ENCODE peak calls at places on chromosome 11, in five cellular contexts. K is fibroblast of mammary gland; B is sigmoid colon; A is uterus; M is CD8-positive, alpha-beta T cell. E is an unnamed sample.

GRCh38 chr11:104095791-104096190 is 59.4 kb downstream of the DDI1 start:
- DNase-seq in A (no peak), M (no peak), B (no peak), K (peak), E (no peak)

GRCh38 chr11:17531818-17532131 is 12.4 kb downstream of the USH1C start:
- DNase-seq in K (peak), M (no peak), A (no peak), B (no peak), E (no peak)

GRCh38 chr11:47136921-47137320 is 39.8 kb downstream of the ARFGAP2 start:
- DNase-seq in B (peak), A (no peak), K (no peak), M (no peak), E (no peak)

GRCh38 chr11:119108151-119108856 is 1.2 kb downstream of the C2CD2L start:
- DNase-seq in K (peak), M (peak), B (no peak), A (no peak), E (no peak)

GRCh38 chr11:45880772-45881570 is 4.5 kb upstream of the MAPK8IP1 start:
- DNase-seq in A (peak), K (no peak), B (peak), M (no peak), E (no peak)

GRCh38 chr11:118241191-118242098 is 10.7 kb downstream of the MPZL3 start:
- DNase-seq in M (peak), K (no peak), A (no peak), B (no peak), E (no peak)

GRCh38 chr11:43987384-43988039 is 45.1 kb downstream of the C11orf96 start:
- DNase-seq in K (peak), B (peak), M (no peak), A (peak), E (peak)

GRCh38 chr11:10452211-10452767 is 2.8 kb upstream of the AMPD3 start:
- DNase-seq in A (no peak), M (peak), B (no peak), K (no peak), E (no peak)

GRCh38 chr11:110082899-110083298 is 10.3 kb upstream of the ZC3H12C start:
- DNase-seq in K (no peak), B (no peak), M (no peak), A (no peak), E (no peak)

GRCh38 chr11:27545035-27545434 is 38.5 kb upstream of the LIN7C start:
- DNase-seq in M (no peak), B (no peak), A (no peak), K (no peak), E (no peak)

DNA sequence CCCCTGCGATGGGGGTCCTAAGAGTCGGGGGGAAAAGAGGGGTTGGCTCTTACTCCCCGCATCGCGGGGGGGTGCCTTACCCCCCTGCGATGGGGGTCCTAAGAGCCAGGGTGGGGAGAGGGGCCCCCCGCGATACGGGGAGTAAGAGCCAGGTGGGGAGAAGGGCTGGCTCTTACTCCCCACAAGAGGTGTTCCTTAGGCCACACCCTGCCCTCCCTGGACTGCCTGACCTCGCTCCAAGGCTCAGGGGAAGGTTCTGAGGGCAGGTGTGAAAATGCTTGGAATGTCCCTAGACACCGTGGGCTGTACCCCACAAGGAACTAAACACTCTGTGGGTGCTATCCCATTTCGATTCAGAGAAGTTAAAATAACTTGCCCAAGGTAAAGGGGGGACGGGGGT is 7.8 kb downstream of the UNC93B1 start:
- DNase-seq in M (no peak), K (no peak), B (no peak), A (no peak), E (no peak)
- H3K4me3 ChIP-seq in M (no peak), K (no peak), B (no peak), A (no peak), E (no peak)

GRCh38 chr11:2204361-2205213 is 33.0 kb upstream of the TH start:
- DNase-seq in K (no peak), M (no peak), A (peak), B (peak), E (no peak)
- TF ChIP-seq CTCF in K (no peak), M (no peak), A (no peak), B (no peak), E (no peak)

GRCh38 chr11:67433536-67434394 is 3.7 kb downstream of the PTPRCAP start:
- DNase-seq in K (no peak), A (no peak), B (no peak), M (peak), E (no peak)

GRCh38 chr11:67434395-67434881 is 3.0 kb downstream of the PTPRCAP start:
- DNase-seq in A (no peak), K (no peak), M (peak), B (no peak), E (no peak)

GRCh38 chr11:67435727-67436458 is 1.6 kb downstream of the PTPRCAP start:
- DNase-seq in B (no peak), M (no peak), K (no peak), A (no peak), E (no peak)

GRCh38 chr11:67436459-67437081 is 912 bp downstream of the PTPRCAP start:
- DNase-seq in B (no peak), K (no peak), M (peak), A (peak), E (no peak)

DNA sequence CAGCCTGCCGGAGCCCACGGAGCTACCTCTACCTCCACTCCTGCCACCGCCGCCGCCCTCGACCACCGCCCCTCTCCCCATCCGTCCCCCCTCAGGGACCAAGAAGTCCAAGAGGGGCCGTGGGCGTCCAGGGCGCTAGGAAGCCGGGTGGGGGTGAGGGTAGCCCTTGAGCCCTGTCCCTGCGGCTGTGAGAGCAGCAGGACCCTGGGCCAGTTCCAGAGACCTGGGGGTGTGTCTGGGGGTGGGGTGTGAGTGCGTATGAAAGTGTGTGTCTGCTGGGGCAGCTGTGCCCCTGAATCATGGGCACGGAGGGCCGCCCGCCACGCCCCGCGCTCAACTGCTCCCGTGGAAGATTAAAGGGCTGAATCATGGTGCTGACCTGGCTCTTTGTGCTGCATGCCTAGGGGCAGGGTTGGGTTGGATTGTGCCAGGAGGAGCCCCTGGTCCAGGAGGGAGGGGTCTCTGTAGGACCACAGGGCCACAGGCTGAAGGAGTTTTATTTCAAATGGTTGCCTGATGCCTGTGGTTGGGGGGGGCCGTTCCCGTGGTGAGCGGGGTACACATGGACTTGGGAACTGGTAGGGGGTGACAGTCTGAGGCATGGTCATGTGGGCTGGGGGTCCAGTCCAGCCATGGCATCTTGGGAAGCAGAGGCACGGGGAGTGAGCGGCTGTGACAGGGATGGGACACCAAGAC is 2.3 kb downstream of the PTPRCAP start:
- DNase-seq in B (no peak), M (peak), K (no peak), A (no peak), E (no peak)
- H3K4me3 ChIP-seq in B (no peak), M (peak), K (no peak), A (no peak), E (no peak)

DNA sequence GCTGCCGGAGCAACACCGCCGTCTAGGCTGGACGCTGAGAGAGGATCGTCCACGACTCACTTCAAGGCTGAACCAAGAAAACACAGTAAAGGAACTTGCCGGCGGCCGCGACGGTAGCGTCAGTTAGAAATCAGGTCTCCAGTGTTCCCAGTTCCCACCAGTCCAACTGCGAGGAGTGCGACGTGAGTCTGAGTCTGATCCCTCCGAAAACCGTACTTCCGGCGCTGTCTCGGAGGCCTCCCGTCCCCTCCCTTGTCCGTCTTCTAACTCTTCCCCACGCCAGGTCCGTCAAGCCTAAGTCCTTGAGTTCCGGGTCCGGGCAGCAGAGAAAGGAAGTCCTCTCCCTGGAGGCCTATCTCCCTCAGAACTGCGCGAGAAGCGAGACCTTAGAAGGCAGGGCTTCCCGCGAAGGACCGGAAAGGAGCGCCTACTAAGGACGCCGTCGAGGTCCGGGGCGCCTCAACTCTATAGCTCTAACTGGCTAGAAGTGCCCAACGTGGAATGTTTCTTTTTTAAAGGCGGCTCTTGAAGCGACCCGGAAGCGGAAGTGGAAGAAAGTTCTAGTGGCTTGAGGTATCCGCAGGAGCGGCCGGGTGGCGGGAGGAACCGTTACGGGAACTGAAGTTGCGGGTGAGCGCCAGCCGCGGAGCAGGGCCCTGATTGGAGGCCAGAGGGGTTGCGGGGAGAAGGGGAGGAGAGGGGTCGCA is at the start of the genes BANF1 and EIF1AD:
- DNase-seq in B (peak), K (peak), A (peak), M (peak), E (peak)
- TF ChIP-seq CTCF in B (no peak), K (no peak), A (no peak), M (no peak), E (no peak)

DNA sequence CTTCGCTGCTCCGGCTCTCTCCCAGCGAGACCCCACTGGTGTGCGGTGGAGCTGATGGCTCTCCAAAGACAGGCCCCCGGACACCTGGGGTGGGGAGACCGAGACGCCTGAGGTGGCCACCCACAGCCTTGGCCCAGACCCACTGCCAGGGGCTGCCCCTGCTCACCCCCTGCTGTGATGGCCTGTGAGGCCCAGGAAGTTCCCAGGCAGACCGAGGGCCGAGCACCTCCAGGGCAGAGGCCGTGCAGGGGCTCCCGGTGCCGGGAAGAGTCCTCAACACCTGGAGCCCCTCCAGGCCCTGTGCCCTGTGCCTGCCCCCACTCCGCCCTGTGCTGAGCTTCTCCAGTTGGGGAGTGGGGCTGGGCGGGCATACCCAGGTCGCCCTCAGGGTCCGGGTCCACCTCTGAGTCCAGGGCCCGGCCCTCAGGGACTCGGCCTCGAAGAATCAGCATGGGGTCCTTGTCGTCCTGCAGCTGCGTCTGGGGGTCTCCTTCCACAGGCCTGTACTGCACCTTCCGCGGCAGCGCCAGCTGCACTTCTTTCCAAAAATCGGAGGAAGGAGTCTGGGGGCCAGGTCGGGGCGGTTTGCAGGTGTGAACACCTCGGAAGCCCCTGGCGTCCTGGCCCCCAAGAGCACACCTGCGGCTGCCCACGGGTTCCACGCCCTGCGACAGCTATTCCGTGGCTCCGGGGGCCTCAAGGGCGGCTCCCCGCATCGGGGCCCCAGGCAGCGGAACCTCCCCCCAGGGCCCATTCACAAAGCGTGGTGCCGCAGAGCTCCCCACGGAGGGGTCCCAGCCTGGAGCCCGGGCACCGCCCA is 8.6 kb downstream of the SIGIRR start:
- DNase-seq in K (no peak), A (no peak), M (peak), B (peak), E (no peak)
- H3K4me3 ChIP-seq in K (peak), A (peak), M (no peak), B (peak), E (peak)